ENCODE peak calls at places on chromosomes 2 and 18, in four cellular contexts. One of them, this sample, is unnamed.

GRCh38 chr2:66553370-66553769 is 118.4 kb downstream of the MEIS1 start:
- DNase-seq in K562: no peak
- DNase-seq in H1: no peak
- DNase-seq in HepG2: no peak
- DNase-seq in this sample: peak; percentile 27

GRCh38 chr2:234258562-234259141 is 208.2 kb downstream of the SPP2 start:
- DNase-seq in K562: no peak
- DNase-seq in H1: no peak
- DNase-seq in HepG2: no peak
- DNase-seq in this sample: no peak

GRCh38 chr2:61460168-61460567 is 10.7 kb downstream of the USP34 start:
- DNase-seq in K562: no peak
- DNase-seq in H1: no peak
- DNase-seq in HepG2: peak; percentile 92
- DNase-seq in this sample: peak; percentile 82

GRCh38 chr2:85705680-85706039 is 11.5 kb downstream of the GNLY start:
- DNase-seq in K562: no peak
- DNase-seq in H1: no peak
- DNase-seq in HepG2: peak; percentile 65
- DNase-seq in this sample: peak; percentile 39

GRCh38 chr2:226885769-226886435 is 50.0 kb downstream of the RHBDD1 start:
- DNase-seq in K562: no peak
- DNase-seq in H1: no peak
- DNase-seq in HepG2: no peak
- DNase-seq in this sample: no peak

GRCh38 chr2:222864296-222864695 is 3.5 kb downstream of the ACSL3 start:
- DNase-seq in K562: no peak
- DNase-seq in H1: no peak
- DNase-seq in HepG2: peak; percentile 61
- DNase-seq in this sample: no peak

GRCh38 chr2:30527859-30528258 is 80.8 kb downstream of the LCLAT1 start:
- DNase-seq in K562: no peak
- DNase-seq in H1: no peak
- DNase-seq in HepG2: no peak
- DNase-seq in this sample: no peak

GRCh38 chr2:134724341-134724740 is 5.5 kb upstream of the TMEM163 start:
- DNase-seq in K562: no peak
- DNase-seq in H1: no peak
- DNase-seq in HepG2: no peak
- DNase-seq in this sample: no peak

GRCh38 chr2:217723078-217723477 is 279.7 kb downstream of the TNS1 start:
- DNase-seq in K562: no peak
- DNase-seq in H1: no peak
- DNase-seq in HepG2: no peak
- DNase-seq in this sample: no peak

GRCh38 chr2:95389256-95390119 is 13.0 kb upstream of the FAHD2A start:
- DNase-seq in K562: peak; percentile 81
- DNase-seq in H1: no peak
- DNase-seq in HepG2: no peak
- DNase-seq in this sample: peak; percentile 50

GRCh38 chr2:218957685-218958084 is 1.8 kb upstream of the CDK5R2 start:
- DNase-seq in K562: no peak
- DNase-seq in H1: no peak
- DNase-seq in HepG2: no peak
- DNase-seq in this sample: no peak

GRCh38 chr2:207226243-207226642 is 60.5 kb upstream of the KLF7 start:
- DNase-seq in K562: no peak
- DNase-seq in H1: no peak
- DNase-seq in HepG2: no peak
- DNase-seq in this sample: peak; percentile 42

GRCh38 chr18:54229660-54230059 is 5.2 kb upstream of the MBD2 start:
- DNase-seq in K562: no peak
- DNase-seq in H1: no peak
- DNase-seq in HepG2: no peak
- DNase-seq in this sample: no peak

GRCh38 chr2:38907743-38908562 is 18.3 kb downstream of the ARHGEF33 start:
- DNase-seq in K562: no peak
- DNase-seq in H1: no peak
- DNase-seq in HepG2: peak; percentile 89
- DNase-seq in this sample: no peak

GRCh38 chr2:227503433-227504406 is 31.8 kb downstream of the AGFG1 start:
- DNase-seq in K562: peak; percentile 69
- DNase-seq in H1: no peak
- DNase-seq in HepG2: peak; percentile 50
- DNase-seq in this sample: peak; percentile 48

GRCh38 chr2:70046534-70046933 is 40.7 kb upstream of the PCBP1 start:
- DNase-seq in K562: no peak
- DNase-seq in H1: no peak
- DNase-seq in HepG2: no peak
- DNase-seq in this sample: no peak

GRCh38 chr2:192535956-192536685 is 341.4 kb upstream of the TMEFF2 start:
- DNase-seq in K562: no peak
- DNase-seq in H1: no peak
- DNase-seq in HepG2: no peak
- DNase-seq in this sample: no peak

GRCh38 chr18:43826215-43826614 is 548.9 kb upstream of the SYT4 start:
- DNase-seq in K562: no peak
- DNase-seq in H1: no peak
- DNase-seq in HepG2: no peak
- DNase-seq in this sample: no peak

GRCh38 chr2:37839991-37840390 is 85.1 kb upstream of the RMDN2 start:
- DNase-seq in K562: no peak
- DNase-seq in H1: no peak
- DNase-seq in HepG2: no peak
- DNase-seq in this sample: no peak

GRCh38 chr2:190315273-190315672 is 4.4 kb downstream of the HIBCH start:
- DNase-seq in K562: no peak
- DNase-seq in H1: no peak
- DNase-seq in HepG2: no peak
- DNase-seq in this sample: no peak

GRCh38 chr2:33494155-33494779 is 17.8 kb downstream of the RASGRP3 start:
- DNase-seq in K562: no peak
- DNase-seq in H1: no peak
- DNase-seq in HepG2: no peak
- DNase-seq in this sample: peak; percentile 35

GRCh38 chr2:77484026-77484425 is 38.1 kb downstream of the LRRTM4 start:
- DNase-seq in K562: no peak
- DNase-seq in H1: no peak
- DNase-seq in HepG2: no peak
- DNase-seq in this sample: no peak

GRCh38 chr2:160906878-160907277 is 253.3 kb upstream of the TANK start:
- DNase-seq in K562: no peak
- DNase-seq in H1: no peak
- DNase-seq in HepG2: no peak
- DNase-seq in this sample: no peak

GRCh38 chr2:88600038-88600465 is 27.2 kb downstream of the EIF2AK3 start:
- DNase-seq in K562: peak; percentile 75
- DNase-seq in H1: peak; percentile 33
- DNase-seq in HepG2: peak; percentile 90
- DNase-seq in this sample: peak; percentile 99

GRCh38 chr2:219386532-219387280 is 1.0 kb downstream of the DNPEP start:
- DNase-seq in K562: no peak
- DNase-seq in H1: no peak
- DNase-seq in HepG2: no peak
- DNase-seq in this sample: no peak

GRCh38 chr2:120508581-120509041 is 162.7 kb downstream of the INHBB start:
- DNase-seq in K562: no peak
- DNase-seq in H1: no peak
- DNase-seq in HepG2: no peak
- DNase-seq in this sample: peak; percentile 97

GRCh38 chr2:16682431-16683130 is 16.9 kb upstream of the CYRIA start:
- DNase-seq in K562: no peak
- DNase-seq in H1: no peak
- DNase-seq in HepG2: no peak
- DNase-seq in this sample: no peak

GRCh38 chr2:11079131-11079824 is 76.0 kb upstream of the SLC66A3 start:
- DNase-seq in K562: no peak
- DNase-seq in H1: no peak
- DNase-seq in HepG2: no peak
- DNase-seq in this sample: no peak

GRCh38 chr18:47720741-47721140 is 209.7 kb downstream of the SMAD2 start:
- DNase-seq in K562: no peak
- DNase-seq in H1: no peak
- DNase-seq in HepG2: no peak
- DNase-seq in this sample: no peak

GRCh38 chr2:42809131-42809875 is 16.9 kb upstream of the HAAO start:
- DNase-seq in K562: no peak
- DNase-seq in H1: no peak
- DNase-seq in HepG2: no peak
- DNase-seq in this sample: peak; percentile 74

GRCh38 chr2:37389984-37390765 is 45.7 kb downstream of the QPCT start:
- DNase-seq in K562: peak; percentile 55
- DNase-seq in H1: peak; percentile 15
- DNase-seq in HepG2: peak; percentile 56
- DNase-seq in this sample: peak; percentile 88

GRCh38 chr18:75075016-75075305 is 134.0 kb downstream of the PTGR3 start:
- DNase-seq in K562: no peak
- DNase-seq in H1: no peak
- DNase-seq in HepG2: no peak
- DNase-seq in this sample: no peak

GRCh38 chr18:8468911-8469310 is 140.3 kb upstream of the RAB12 start:
- DNase-seq in K562: no peak
- DNase-seq in H1: no peak
- DNase-seq in HepG2: no peak
- DNase-seq in this sample: peak; percentile 51

GRCh38 chr18:8474661-8475060 is 134.6 kb upstream of the RAB12 start:
- DNase-seq in K562: no peak
- DNase-seq in H1: no peak
- DNase-seq in HepG2: no peak
- DNase-seq in this sample: no peak

GRCh38 chr18:8469793-8470192 is 139.4 kb upstream of the RAB12 start:
- DNase-seq in K562: no peak
- DNase-seq in H1: no peak
- DNase-seq in HepG2: no peak
- DNase-seq in this sample: no peak

GRCh38 chr18:8471373-8471772 is 137.9 kb upstream of the RAB12 start:
- DNase-seq in K562: no peak
- DNase-seq in H1: no peak
- DNase-seq in HepG2: no peak
- DNase-seq in this sample: peak; percentile 22
- TF ChIP-seq JUN in K562: no peak
- TF ChIP-seq JUN in H1: no peak
- TF ChIP-seq JUN in HepG2: no peak
- TF ChIP-seq JUN in this sample: no peak

GRCh38 chr18:55442561-55442960 is 145.4 kb downstream of the TCF4 start:
- DNase-seq in K562: no peak
- DNase-seq in H1: no peak
- DNase-seq in HepG2: no peak
- DNase-seq in this sample: no peak

GRCh38 chr18:55435592-55435991 is 152.4 kb downstream of the TCF4 start:
- DNase-seq in K562: no peak
- DNase-seq in H1: no peak
- DNase-seq in HepG2: no peak
- DNase-seq in this sample: no peak

GRCh38 chr18:55439036-55439435 is 149.0 kb downstream of the TCF4 start:
- DNase-seq in K562: no peak
- DNase-seq in H1: peak; percentile 56
- DNase-seq in HepG2: no peak
- DNase-seq in this sample: no peak

GRCh38 chr18:55444496-55444895 is 143.5 kb downstream of the TCF4 start:
- DNase-seq in K562: no peak
- DNase-seq in H1: no peak
- DNase-seq in HepG2: no peak
- DNase-seq in this sample: no peak

DNA sequence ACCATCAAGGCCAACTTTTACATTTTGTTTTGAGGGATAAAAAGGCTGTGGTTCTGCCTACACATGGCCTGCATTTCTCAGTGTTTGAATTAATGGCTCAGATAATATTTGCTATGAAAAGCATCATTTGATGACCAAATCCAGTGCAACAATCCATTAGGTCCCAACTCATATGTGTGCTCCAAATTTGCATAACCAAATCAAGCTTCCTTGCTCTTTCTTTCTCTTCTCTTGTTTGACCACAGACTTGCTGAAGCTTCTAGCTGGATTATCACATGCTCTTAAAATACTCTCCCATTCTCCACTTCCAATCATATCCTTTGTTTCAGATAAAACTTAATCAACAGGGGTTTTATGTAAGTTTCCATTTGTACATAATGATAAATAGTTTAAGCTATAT is 147.0 kb downstream of the TCF4 start:
- DNase-seq in K562: no peak
- DNase-seq in H1: no peak
- DNase-seq in HepG2: no peak
- DNase-seq in this sample: no peak
- H3K9ac ChIP-seq in K562: no peak overlapping the region
- H3K9ac ChIP-seq in H1: no peak overlapping the region
- H3K9ac ChIP-seq in HepG2: no peak overlapping the region
- H3K9ac ChIP-seq in this sample: no peak overlapping the region

GRCh38 chr2:129301431-129301913 is 678.0 kb upstream of the RAB6C start:
- DNase-seq in K562: no peak
- DNase-seq in H1: no peak
- DNase-seq in HepG2: no peak
- DNase-seq in this sample: no peak
- TF ChIP-seq JUN in K562: no peak
- TF ChIP-seq JUN in H1: no peak
- TF ChIP-seq JUN in HepG2: no peak
- TF ChIP-seq JUN in this sample: no peak

DNA sequence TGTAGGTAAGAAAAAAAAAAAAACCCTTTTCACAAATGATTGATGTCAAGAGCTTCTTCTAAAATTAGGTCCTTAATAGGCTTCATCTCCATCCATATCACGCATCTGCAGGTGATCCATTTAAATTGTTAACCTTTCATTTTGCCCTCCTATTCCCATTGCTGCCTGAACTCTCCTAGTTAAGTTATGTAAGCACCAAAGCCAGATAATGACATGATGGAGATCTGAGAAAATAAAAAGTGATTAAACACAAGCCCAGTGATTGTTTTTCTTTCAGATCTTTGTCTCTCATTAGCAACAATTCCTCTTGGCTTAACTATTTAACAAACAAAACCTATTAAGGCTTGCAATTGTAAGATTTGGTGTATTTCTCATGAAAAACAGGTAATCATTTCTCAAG is 20.0 kb downstream of the LANCL1 start:
- DNase-seq in K562: no peak
- DNase-seq in H1: no peak
- DNase-seq in HepG2: no peak
- DNase-seq in this sample: no peak
- H3K9ac ChIP-seq in K562: no peak overlapping the region
- H3K9ac ChIP-seq in H1: no peak overlapping the region
- H3K9ac ChIP-seq in HepG2: no peak overlapping the region
- H3K9ac ChIP-seq in this sample: no peak overlapping the region

GRCh38 chr18:79779700-79780190 is 18.0 kb upstream of the KCNG2 start:
- DNase-seq in K562: no peak
- DNase-seq in H1: no peak
- DNase-seq in HepG2: no peak
- DNase-seq in this sample: no peak

GRCh38 chr18:79782566-79783308 is 15.0 kb upstream of the KCNG2 start:
- DNase-seq in K562: no peak
- DNase-seq in H1: no peak
- DNase-seq in HepG2: no peak
- DNase-seq in this sample: no peak

GRCh38 chr18:79779021-79779699 is 18.6 kb upstream of the KCNG2 start:
- DNase-seq in K562: no peak
- DNase-seq in H1: no peak
- DNase-seq in HepG2: no peak
- DNase-seq in this sample: no peak

GRCh38 chr18:79781331-79781941 is 16.3 kb upstream of the KCNG2 start:
- DNase-seq in K562: no peak
- DNase-seq in H1: no peak
- DNase-seq in HepG2: peak; percentile 19
- DNase-seq in this sample: no peak

GRCh38 chr18:79780547-79780946 is 17.2 kb upstream of the KCNG2 start:
- DNase-seq in K562: no peak
- DNase-seq in H1: no peak
- DNase-seq in HepG2: no peak
- DNase-seq in this sample: no peak
- TF ChIP-seq JUN in K562: no peak
- TF ChIP-seq JUN in H1: no peak
- TF ChIP-seq JUN in HepG2: no peak
- TF ChIP-seq JUN in this sample: no peak